ENCODE peak calls at places on chromosomes 3 and 15, in eight cellular contexts. One of them, this sample, is unnamed.

GRCh38 chr3:101495552-101495951 is 17.5 kb downstream of the SENP7 start:
- DNase-seq in WTC11: no peak
- DNase-seq in choroid plexus epithelial cell: no peak
- DNase-seq in mammary epithelial cell: no peak
- DNase-seq in foreskin fibroblast: no peak
- DNase-seq in CD14-positive monocyte: no peak
- DNase-seq in sigmoid colon: no peak
- DNase-seq in psoas muscle: no peak
- DNase-seq in this sample: no peak

GRCh38 chr3:13043656-13044055 is 29.6 kb downstream of the IQSEC1 start:
- DNase-seq in WTC11: no peak
- DNase-seq in choroid plexus epithelial cell: no peak
- DNase-seq in mammary epithelial cell: no peak
- DNase-seq in foreskin fibroblast: no peak
- DNase-seq in CD14-positive monocyte: no peak
- DNase-seq in sigmoid colon: no peak
- DNase-seq in psoas muscle: no peak
- DNase-seq in this sample: no peak

GRCh38 chr3:62876064-62876463 is 848 bp upstream of the CADPS start:
- DNase-seq in WTC11: peak; percentile 86
- DNase-seq in choroid plexus epithelial cell: peak; percentile 36
- DNase-seq in mammary epithelial cell: peak; percentile 39
- DNase-seq in foreskin fibroblast: peak; percentile 21
- DNase-seq in CD14-positive monocyte: no peak
- DNase-seq in sigmoid colon: no peak
- DNase-seq in psoas muscle: peak; percentile 49
- DNase-seq in this sample: peak; percentile 42

GRCh38 chr15:41651373-41651772 is 8.8 kb upstream of the MGA start:
- DNase-seq in WTC11: no peak
- DNase-seq in choroid plexus epithelial cell: no peak
- DNase-seq in mammary epithelial cell: no peak
- DNase-seq in foreskin fibroblast: no peak
- DNase-seq in CD14-positive monocyte: no peak
- DNase-seq in sigmoid colon: no peak
- DNase-seq in psoas muscle: no peak
- DNase-seq in this sample: no peak

GRCh38 chr3:87351913-87352312 is 75.5 kb upstream of the POU1F1 start:
- DNase-seq in WTC11: no peak
- DNase-seq in choroid plexus epithelial cell: no peak
- DNase-seq in mammary epithelial cell: no peak
- DNase-seq in foreskin fibroblast: no peak
- DNase-seq in CD14-positive monocyte: no peak
- DNase-seq in sigmoid colon: no peak
- DNase-seq in psoas muscle: no peak
- DNase-seq in this sample: no peak

GRCh38 chr15:92724144-92724543 is 68.6 kb upstream of the FAM174B start:
- DNase-seq in WTC11: no peak
- DNase-seq in choroid plexus epithelial cell: no peak
- DNase-seq in mammary epithelial cell: no peak
- DNase-seq in foreskin fibroblast: no peak
- DNase-seq in CD14-positive monocyte: no peak
- DNase-seq in sigmoid colon: no peak
- DNase-seq in psoas muscle: no peak
- DNase-seq in this sample: no peak

GRCh38 chr3:97264180-97264579 is 449.8 kb downstream of the EPHA6 start:
- DNase-seq in WTC11: no peak
- DNase-seq in choroid plexus epithelial cell: no peak
- DNase-seq in mammary epithelial cell: no peak
- DNase-seq in foreskin fibroblast: no peak
- DNase-seq in CD14-positive monocyte: no peak
- DNase-seq in sigmoid colon: no peak
- DNase-seq in psoas muscle: no peak
- DNase-seq in this sample: no peak

GRCh38 chr15:38610748-38611147 is 46.1 kb upstream of the RASGRP1 start:
- DNase-seq in WTC11: no peak
- DNase-seq in choroid plexus epithelial cell: no peak
- DNase-seq in mammary epithelial cell: no peak
- DNase-seq in foreskin fibroblast: no peak
- DNase-seq in CD14-positive monocyte: no peak
- DNase-seq in sigmoid colon: no peak
- DNase-seq in psoas muscle: no peak
- DNase-seq in this sample: no peak

GRCh38 chr15:59594493-59594942 is 17.1 kb upstream of the GCNT3 start:
- DNase-seq in WTC11: no peak
- DNase-seq in choroid plexus epithelial cell: peak; percentile 87
- DNase-seq in mammary epithelial cell: peak; percentile 76
- DNase-seq in foreskin fibroblast: peak; percentile 70
- DNase-seq in CD14-positive monocyte: no peak
- DNase-seq in sigmoid colon: no peak
- DNase-seq in psoas muscle: no peak
- DNase-seq in this sample: peak; percentile 90

GRCh38 chr3:39531681-39532080 is 64.2 kb downstream of the MOBP start:
- DNase-seq in WTC11: no peak
- DNase-seq in choroid plexus epithelial cell: peak; percentile 65
- DNase-seq in mammary epithelial cell: peak; percentile 84
- DNase-seq in foreskin fibroblast: peak; percentile 51
- DNase-seq in CD14-positive monocyte: no peak
- DNase-seq in sigmoid colon: no peak
- DNase-seq in psoas muscle: no peak
- DNase-seq in this sample: peak; percentile 18

GRCh38 chr3:70805044-70805732 is 492.8 kb upstream of the MDFIC2 start:
- DNase-seq in WTC11: no peak
- DNase-seq in choroid plexus epithelial cell: peak; percentile 73
- DNase-seq in mammary epithelial cell: no peak
- DNase-seq in foreskin fibroblast: peak; percentile 14
- DNase-seq in CD14-positive monocyte: no peak
- DNase-seq in sigmoid colon: no peak
- DNase-seq in psoas muscle: no peak
- DNase-seq in this sample: no peak
- TF ChIP-seq CTCF in WTC11: no peak
- TF ChIP-seq CTCF in choroid plexus epithelial cell: peak; percentile 26
- TF ChIP-seq CTCF in mammary epithelial cell: no peak
- TF ChIP-seq CTCF in foreskin fibroblast: peak; percentile 7
- TF ChIP-seq CTCF in CD14-positive monocyte: no peak
- TF ChIP-seq CTCF in sigmoid colon: no peak
- TF ChIP-seq CTCF in psoas muscle: no peak
- TF ChIP-seq CTCF in this sample: no peak

GRCh38 chr3:133489466-133490085 is 83.9 kb upstream of the CDV3 start:
- DNase-seq in WTC11: peak; percentile 26
- DNase-seq in choroid plexus epithelial cell: peak; percentile 11
- DNase-seq in mammary epithelial cell: peak; percentile 58
- DNase-seq in foreskin fibroblast: no peak
- DNase-seq in CD14-positive monocyte: no peak
- DNase-seq in sigmoid colon: no peak
- DNase-seq in psoas muscle: no peak
- DNase-seq in this sample: no peak

GRCh38 chr3:133486658-133487057 is 86.8 kb downstream of the BFSP2 start:
- DNase-seq in WTC11: no peak
- DNase-seq in choroid plexus epithelial cell: no peak
- DNase-seq in mammary epithelial cell: no peak
- DNase-seq in foreskin fibroblast: no peak
- DNase-seq in CD14-positive monocyte: no peak
- DNase-seq in sigmoid colon: no peak
- DNase-seq in psoas muscle: no peak
- DNase-seq in this sample: no peak

GRCh38 chr3:133487204-133487603 is 86.3 kb upstream of the CDV3 start:
- DNase-seq in WTC11: no peak
- DNase-seq in choroid plexus epithelial cell: no peak
- DNase-seq in mammary epithelial cell: no peak
- DNase-seq in foreskin fibroblast: no peak
- DNase-seq in CD14-positive monocyte: no peak
- DNase-seq in sigmoid colon: no peak
- DNase-seq in psoas muscle: no peak
- DNase-seq in this sample: no peak

GRCh38 chr3:133488785-133489367 is 84.6 kb upstream of the CDV3 start:
- DNase-seq in WTC11: no peak
- DNase-seq in choroid plexus epithelial cell: peak; percentile 87
- DNase-seq in mammary epithelial cell: peak; percentile 58
- DNase-seq in foreskin fibroblast: peak; percentile 70
- DNase-seq in CD14-positive monocyte: no peak
- DNase-seq in sigmoid colon: no peak
- DNase-seq in psoas muscle: no peak
- DNase-seq in this sample: peak; percentile 72

GRCh38 chr3:133487920-133488540 is 85.5 kb upstream of the CDV3 start:
- DNase-seq in WTC11: peak; percentile 34
- DNase-seq in choroid plexus epithelial cell: peak; percentile 55
- DNase-seq in mammary epithelial cell: no peak
- DNase-seq in foreskin fibroblast: no peak
- DNase-seq in CD14-positive monocyte: peak; percentile 46
- DNase-seq in sigmoid colon: no peak
- DNase-seq in psoas muscle: no peak
- DNase-seq in this sample: no peak
- TF ChIP-seq CTCF in WTC11: peak; percentile 66
- TF ChIP-seq CTCF in choroid plexus epithelial cell: peak; percentile 73
- TF ChIP-seq CTCF in mammary epithelial cell: peak; percentile 27
- TF ChIP-seq CTCF in foreskin fibroblast: peak; percentile 43
- TF ChIP-seq CTCF in CD14-positive monocyte: peak; percentile 92
- TF ChIP-seq CTCF in sigmoid colon: peak; percentile 47
- TF ChIP-seq CTCF in psoas muscle: peak; percentile 39
- TF ChIP-seq CTCF in this sample: peak; percentile 71

GRCh38 chr3:15527031-15527459 is 5.5 kb upstream of the COLQ start:
- DNase-seq in WTC11: peak; percentile 76
- DNase-seq in choroid plexus epithelial cell: peak; percentile 24
- DNase-seq in mammary epithelial cell: no peak
- DNase-seq in foreskin fibroblast: no peak
- DNase-seq in CD14-positive monocyte: no peak
- DNase-seq in sigmoid colon: no peak
- DNase-seq in psoas muscle: no peak
- DNase-seq in this sample: no peak
- TF ChIP-seq CTCF in WTC11: peak; percentile 44
- TF ChIP-seq CTCF in choroid plexus epithelial cell: peak; percentile 52
- TF ChIP-seq CTCF in mammary epithelial cell: no peak
- TF ChIP-seq CTCF in foreskin fibroblast: no peak
- TF ChIP-seq CTCF in CD14-positive monocyte: no peak
- TF ChIP-seq CTCF in sigmoid colon: no peak
- TF ChIP-seq CTCF in psoas muscle: no peak
- TF ChIP-seq CTCF in this sample: peak; percentile 56

GRCh38 chr15:25346371-25346770 is 92.5 kb downstream of the UBE3A start:
- DNase-seq in WTC11: no peak
- DNase-seq in choroid plexus epithelial cell: no peak
- DNase-seq in mammary epithelial cell: peak; percentile 27
- DNase-seq in foreskin fibroblast: no peak
- DNase-seq in CD14-positive monocyte: no peak
- DNase-seq in sigmoid colon: no peak
- DNase-seq in psoas muscle: no peak
- DNase-seq in this sample: no peak

GRCh38 chr15:25345943-25346342 is 92.9 kb downstream of the UBE3A start:
- DNase-seq in WTC11: peak; percentile 41
- DNase-seq in choroid plexus epithelial cell: peak; percentile 49
- DNase-seq in mammary epithelial cell: peak; percentile 42
- DNase-seq in foreskin fibroblast: no peak
- DNase-seq in CD14-positive monocyte: no peak
- DNase-seq in sigmoid colon: peak; percentile 78
- DNase-seq in psoas muscle: peak; percentile 83
- DNase-seq in this sample: peak; percentile 11

GRCh38 chr15:25342629-25343028 is 96.2 kb downstream of the UBE3A start:
- DNase-seq in WTC11: no peak
- DNase-seq in choroid plexus epithelial cell: no peak
- DNase-seq in mammary epithelial cell: no peak
- DNase-seq in foreskin fibroblast: no peak
- DNase-seq in CD14-positive monocyte: no peak
- DNase-seq in sigmoid colon: no peak
- DNase-seq in psoas muscle: no peak
- DNase-seq in this sample: no peak

DNA sequence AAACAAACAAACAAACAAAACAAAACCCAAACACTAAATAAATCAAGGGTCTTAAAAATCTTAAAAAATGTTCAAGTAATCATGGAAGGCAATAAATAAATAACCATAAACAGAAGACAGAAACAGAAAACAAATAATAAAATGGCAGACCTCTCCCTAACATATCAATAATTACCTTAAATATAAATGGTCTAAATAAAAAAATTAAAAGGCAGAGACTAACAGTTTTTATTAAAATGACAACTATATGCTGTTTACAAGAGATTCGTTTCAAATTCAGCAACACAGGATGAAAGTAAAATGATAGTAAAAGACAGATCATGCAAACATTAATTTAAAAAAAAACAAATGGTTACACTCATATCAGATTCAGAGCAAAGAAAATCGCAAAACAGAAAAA is 91.1 kb downstream of the UBE3A start:
- DNase-seq in WTC11: no peak
- DNase-seq in choroid plexus epithelial cell: no peak
- DNase-seq in mammary epithelial cell: no peak
- DNase-seq in foreskin fibroblast: no peak
- DNase-seq in CD14-positive monocyte: no peak
- DNase-seq in sigmoid colon: no peak
- DNase-seq in psoas muscle: no peak
- DNase-seq in this sample: no peak
- TF ChIP-seq CTCF in WTC11: no peak
- TF ChIP-seq CTCF in choroid plexus epithelial cell: no peak
- TF ChIP-seq CTCF in mammary epithelial cell: no peak
- TF ChIP-seq CTCF in foreskin fibroblast: no peak
- TF ChIP-seq CTCF in CD14-positive monocyte: no peak
- TF ChIP-seq CTCF in sigmoid colon: no peak
- TF ChIP-seq CTCF in psoas muscle: no peak
- TF ChIP-seq CTCF in this sample: no peak

GRCh38 chr3:180600473-180600872 is 1.5 kb upstream of the TTC14 start:
- DNase-seq in WTC11: no peak
- DNase-seq in choroid plexus epithelial cell: no peak
- DNase-seq in mammary epithelial cell: no peak
- DNase-seq in foreskin fibroblast: no peak
- DNase-seq in CD14-positive monocyte: no peak
- DNase-seq in sigmoid colon: no peak
- DNase-seq in psoas muscle: no peak
- DNase-seq in this sample: no peak

GRCh38 chr3:180601688-180602666 is at the start of gene TTC14:
- DNase-seq in WTC11: peak; percentile 85
- DNase-seq in choroid plexus epithelial cell: peak; percentile 97
- DNase-seq in mammary epithelial cell: peak; percentile 95
- DNase-seq in foreskin fibroblast: peak; percentile 96
- DNase-seq in CD14-positive monocyte: peak; percentile 88
- DNase-seq in sigmoid colon: peak; percentile 94
- DNase-seq in psoas muscle: peak; percentile 95
- DNase-seq in this sample: peak; percentile 95
- TF ChIP-seq CTCF in WTC11: no peak
- TF ChIP-seq CTCF in choroid plexus epithelial cell: no peak
- TF ChIP-seq CTCF in mammary epithelial cell: no peak
- TF ChIP-seq CTCF in foreskin fibroblast: no peak
- TF ChIP-seq CTCF in CD14-positive monocyte: no peak
- TF ChIP-seq CTCF in sigmoid colon: no peak
- TF ChIP-seq CTCF in psoas muscle: no peak
- TF ChIP-seq CTCF in this sample: no peak

GRCh38 chr3:50982540-50983325 is 308.0 kb downstream of the DOCK3 start:
- DNase-seq in WTC11: no peak
- DNase-seq in choroid plexus epithelial cell: no peak
- DNase-seq in mammary epithelial cell: no peak
- DNase-seq in foreskin fibroblast: no peak
- DNase-seq in CD14-positive monocyte: no peak
- DNase-seq in sigmoid colon: no peak
- DNase-seq in psoas muscle: no peak
- DNase-seq in this sample: no peak

GRCh38 chr3:50983887-50984286 is 309.2 kb downstream of the DOCK3 start:
- DNase-seq in WTC11: no peak
- DNase-seq in choroid plexus epithelial cell: no peak
- DNase-seq in mammary epithelial cell: no peak
- DNase-seq in foreskin fibroblast: no peak
- DNase-seq in CD14-positive monocyte: no peak
- DNase-seq in sigmoid colon: no peak
- DNase-seq in psoas muscle: no peak
- DNase-seq in this sample: no peak

GRCh38 chr3:50978991-50979667 is 304.4 kb downstream of the DOCK3 start:
- DNase-seq in WTC11: peak; percentile 64
- DNase-seq in choroid plexus epithelial cell: no peak
- DNase-seq in mammary epithelial cell: no peak
- DNase-seq in foreskin fibroblast: no peak
- DNase-seq in CD14-positive monocyte: no peak
- DNase-seq in sigmoid colon: no peak
- DNase-seq in psoas muscle: no peak
- DNase-seq in this sample: no peak
- TF ChIP-seq CTCF in WTC11: no peak
- TF ChIP-seq CTCF in choroid plexus epithelial cell: no peak
- TF ChIP-seq CTCF in mammary epithelial cell: no peak
- TF ChIP-seq CTCF in foreskin fibroblast: no peak
- TF ChIP-seq CTCF in CD14-positive monocyte: no peak
- TF ChIP-seq CTCF in sigmoid colon: no peak
- TF ChIP-seq CTCF in psoas muscle: no peak
- TF ChIP-seq CTCF in this sample: no peak

This sample was measured in brain microvascular endothelial cell.